ENCODE peak calls at places on chromosomes 12 and 14, in eight cellular contexts. P, X, G, U, N, D, T and J are unnamed samples.

GRCh38 chr14:65594153-65594881 is 181.8 kb downstream of the FUT8 start:
- DNase-seq in X (peak), T (no peak), U (peak), N (no peak), P (no peak), G (no peak), D (no peak), J (no peak)

GRCh38 chr12:68675098-68675842 is 11.5 kb upstream of the NUP107 start:
- DNase-seq in D (no peak), U (peak), G (peak), P (no peak), N (no peak), X (peak), T (no peak), J (no peak)

GRCh38 chr14:51603495-51603894 is 48.2 kb upstream of the FRMD6 start:
- DNase-seq in X (no peak), U (no peak), N (no peak), P (no peak), D (no peak), G (no peak), T (no peak), J (no peak)

GRCh38 chr12:126784328-126784921 is 1482.5 kb upstream of the TMEM132C start:
- DNase-seq in G (peak), X (peak), P (no peak), D (peak), U (peak), N (no peak), T (no peak), J (no peak)

GRCh38 chr12:62640910-62641448 is 174.4 kb downstream of the MON2 start:
- DNase-seq in D (no peak), P (no peak), X (no peak), G (no peak), T (no peak), N (no peak), U (no peak), J (peak)

GRCh38 chr12:69070319-69071090 is 137.5 kb upstream of the CPM start:
- DNase-seq in D (peak), X (peak), N (no peak), P (peak), T (peak), U (peak), G (peak), J (peak)

GRCh38 chr12:107318554-107318803 is 225.1 kb upstream of the CRY1 start:
- DNase-seq in P (no peak), G (no peak), X (no peak), T (no peak), N (no peak), U (no peak), D (no peak), J (no peak)

GRCh38 chr12:9363145-9363544 is 154.9 kb upstream of the PZP start:
- DNase-seq in D (no peak), X (no peak), G (no peak), T (no peak), P (no peak), U (no peak), N (no peak), J (no peak)

GRCh38 chr14:61177279-61178225 is 103.6 kb downstream of the TMEM30B start:
- DNase-seq in G (peak), P (no peak), T (no peak), D (peak), U (no peak), N (no peak), X (no peak), J (no peak)

GRCh38 chr12:95218852-95219171 is 1.2 kb downstream of the VEZT start:
- DNase-seq in X (peak), T (no peak), D (no peak), G (peak), P (no peak), N (no peak), U (no peak), J (no peak)

GRCh38 chr14:71429900-71430299 is 502.3 kb upstream of the RGS6 start:
- DNase-seq in U (no peak), P (no peak), N (no peak), X (no peak), T (no peak), D (no peak), G (no peak), J (no peak)

GRCh38 chr12:116502989-116503496 is 56.1 kb upstream of the MAP1LC3B2 start:
- DNase-seq in N (no peak), X (no peak), T (no peak), U (peak), P (no peak), G (no peak), D (no peak), J (no peak)

GRCh38 chr12:10194160-10194559 is 15.3 kb downstream of the TMEM52B start:
- DNase-seq in X (no peak), P (no peak), D (no peak), G (no peak), U (no peak), N (no peak), T (no peak), J (no peak)

GRCh38 chr12:117904051-117904450 is 64.7 kb downstream of the KSR2 start:
- DNase-seq in U (no peak), G (no peak), N (no peak), P (no peak), T (no peak), D (no peak), X (no peak), J (no peak)

GRCh38 chr14:95069018-95069417 is 88.3 kb downstream of the DICER1 start:
- DNase-seq in G (no peak), X (no peak), P (no peak), N (no peak), T (no peak), U (no peak), D (no peak), J (no peak)

GRCh38 chr12:11716794-11717532 is 67.5 kb downstream of the ETV6 start:
- DNase-seq in P (no peak), N (no peak), X (peak), D (no peak), T (no peak), G (no peak), U (no peak), J (no peak)

GRCh38 chr12:12436831-12437345 is 80.0 kb downstream of the BORCS5 start:
- DNase-seq in T (no peak), D (no peak), G (no peak), P (no peak), U (no peak), N (no peak), X (no peak), J (no peak)

GRCh38 chr12:111276189-111276588 is 92.7 kb downstream of the PHETA1 start:
- DNase-seq in U (no peak), D (no peak), X (no peak), T (no peak), P (no peak), G (no peak), N (no peak), J (no peak)

GRCh38 chr14:67938046-67938445 is 118.5 kb downstream of the RAD51B start:
- DNase-seq in G (peak), T (no peak), U (no peak), X (no peak), N (no peak), D (no peak), P (no peak), J (no peak)

GRCh38 chr14:52923902-52924575 is 26.8 kb downstream of the FERMT2 start:
- DNase-seq in P (no peak), T (no peak), N (no peak), U (no peak), X (no peak), D (no peak), G (peak), J (no peak)

GRCh38 chr12:93111791-93112208 is 182.7 kb upstream of the EEA1 start:
- DNase-seq in N (no peak), X (no peak), D (no peak), G (no peak), U (no peak), P (no peak), T (no peak), J (no peak)

GRCh38 chr12:31105668-31106067 is 32.0 kb downstream of the DDX11 start:
- DNase-seq in N (no peak), G (no peak), T (no peak), U (no peak), X (no peak), D (no peak), P (no peak), J (no peak)

GRCh38 chr12:52344111-52344510 is 22.9 kb upstream of the KRT83 start:
- DNase-seq in N (no peak), X (no peak), T (no peak), D (no peak), G (no peak), P (no peak), U (no peak), J (no peak)

GRCh38 chr14:60867503-60868172 is 113.2 kb downstream of the TRMT5 start:
- DNase-seq in X (no peak), T (no peak), U (no peak), P (no peak), D (no peak), G (no peak), N (no peak), J (no peak)

DNA sequence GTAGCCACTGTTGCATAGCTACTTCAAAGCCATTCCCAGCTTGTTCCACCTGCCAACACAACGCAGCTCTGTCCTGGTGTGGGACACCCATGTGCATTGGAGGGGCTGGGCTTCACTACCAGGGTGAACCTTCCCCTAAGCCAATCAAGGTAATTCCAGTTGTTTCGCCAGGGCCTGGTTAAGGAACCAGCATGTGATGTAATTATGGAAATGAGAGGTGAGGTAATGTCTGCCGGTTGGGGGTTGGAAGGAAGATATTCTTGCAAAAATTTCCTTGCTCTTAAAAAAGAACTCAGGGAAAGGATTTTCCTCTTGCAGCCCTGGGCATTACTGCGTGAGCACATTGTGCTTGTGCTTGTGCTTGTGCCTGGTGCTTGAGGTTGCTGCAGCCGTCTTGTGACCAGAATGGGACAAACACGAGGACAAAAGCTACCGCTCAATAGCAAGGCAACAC is 14.9 kb downstream of the TUBA1C start:
- DNase-seq in T (no peak), D (no peak), P (no peak), X (peak), U (no peak), N (no peak), G (peak), J (no peak)
- TF ChIP-seq POLR2AphosphoS5 in T (no peak), D (no peak), P (no peak), X (no peak), U (no peak), N (no peak), G (no peak), J (no peak)

GRCh38 chr12:64608901-64609542 is 1.3 kb upstream of the RASSF3 start:
- DNase-seq in D (peak), N (no peak), T (peak), P (no peak), G (peak), X (peak), U (no peak), J (peak)
- TF ChIP-seq POLR2AphosphoS5 in D (peak), N (no peak), T (no peak), P (no peak), G (peak), X (peak), U (no peak), J (peak)

GRCh38 chr12:124700810-124701594 is 133.6 kb upstream of the NCOR2 start:
- DNase-seq in U (peak), G (peak), P (no peak), T (no peak), D (no peak), X (no peak), N (no peak), J (no peak)

GRCh38 chr12:124704619-124705018 is 137.2 kb upstream of the NCOR2 start:
- DNase-seq in G (no peak), N (no peak), D (no peak), X (no peak), U (no peak), T (no peak), P (no peak), J (no peak)

GRCh38 chr12:124705545-124706138 is 138.2 kb upstream of the NCOR2 start:
- DNase-seq in U (no peak), P (no peak), G (no peak), N (no peak), T (no peak), D (no peak), X (no peak), J (no peak)

GRCh38 chr12:124702736-124703135 is 135.3 kb upstream of the NCOR2 start:
- DNase-seq in N (no peak), T (no peak), P (no peak), U (no peak), X (no peak), G (no peak), D (no peak), J (no peak)

GRCh38 chr12:124703852-124704251 is 136.4 kb upstream of the NCOR2 start:
- DNase-seq in P (no peak), N (no peak), G (no peak), U (no peak), D (no peak), X (no peak), T (no peak), J (no peak)
- TF ChIP-seq POLR2AphosphoS5 in P (no peak), N (no peak), G (no peak), U (no peak), D (no peak), X (no peak), T (no peak), J (no peak)

DNA sequence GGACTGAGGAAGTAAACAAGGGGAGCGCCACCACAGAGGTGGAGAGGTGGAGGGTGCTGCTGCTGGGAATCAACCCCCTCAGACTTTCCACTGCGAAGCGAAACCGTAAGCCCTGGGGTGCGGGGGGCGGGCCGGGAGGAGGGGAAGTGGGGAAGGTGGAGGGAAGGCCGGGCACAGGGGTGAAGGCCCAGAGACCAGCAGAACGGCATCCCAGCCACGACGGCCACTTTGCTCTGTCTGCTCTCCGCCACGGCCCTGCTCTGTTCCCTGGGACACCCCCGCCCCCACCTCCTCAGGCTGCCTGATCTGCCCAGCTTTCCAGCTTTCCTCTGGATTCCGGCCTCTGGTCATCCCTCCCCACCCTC is at the start of gene LAG3:
- DNase-seq in T (no peak), U (no peak), N (no peak), X (peak), G (no peak), P (no peak), D (no peak), J (no peak)
- TF ChIP-seq POLR2AphosphoS5 in T (no peak), U (no peak), N (no peak), X (no peak), G (no peak), P (no peak), D (no peak), J (no peak)

DNA sequence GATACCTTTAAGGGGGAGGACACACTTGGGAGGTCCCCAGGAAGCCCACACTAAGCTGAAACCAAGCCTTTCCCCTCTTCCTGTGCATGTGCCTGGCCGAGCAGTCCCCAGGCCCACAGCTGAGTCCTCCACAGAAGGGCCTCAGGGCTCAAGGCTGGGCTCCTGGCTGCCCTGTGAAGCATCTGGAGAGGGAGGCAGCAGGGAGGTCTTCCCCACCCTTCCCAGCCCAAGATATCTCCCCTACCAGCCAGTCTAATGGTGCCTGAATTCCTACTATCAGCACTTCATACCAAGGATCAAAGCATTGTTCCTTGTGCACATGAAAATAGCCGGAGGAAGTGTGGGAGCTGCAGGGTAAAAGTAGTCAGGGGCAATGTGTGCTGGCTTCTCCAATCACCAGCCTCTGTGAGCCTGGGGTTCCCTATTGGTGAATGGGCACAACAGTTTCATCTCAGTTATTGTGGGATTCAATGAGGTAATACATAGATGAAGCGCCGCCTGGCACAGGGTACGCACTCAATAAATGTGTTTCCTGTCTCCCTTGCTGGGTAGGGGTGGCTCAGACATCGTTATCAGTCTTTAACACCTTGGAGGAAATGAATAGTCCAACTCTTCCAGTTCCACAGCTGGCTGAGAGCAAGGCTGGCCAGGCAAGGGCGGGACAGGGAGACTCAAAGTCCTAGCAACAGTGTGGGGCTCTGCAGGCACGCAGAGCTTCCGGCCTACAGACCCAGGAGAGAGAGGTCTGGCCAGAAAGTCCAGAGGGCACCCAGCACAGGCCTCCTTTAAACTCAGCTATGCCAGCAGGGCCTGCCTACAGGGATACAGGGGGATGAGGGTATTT is 39.1 kb upstream of the PNMA1 start:
- DNase-seq in U (peak), T (no peak), P (peak), N (no peak), D (no peak), X (peak), G (no peak), J (no peak)
- TF ChIP-seq POLR2AphosphoS5 in U (peak), T (no peak), P (peak), N (peak), D (no peak), X (peak), G (no peak), J (no peak)

DNA sequence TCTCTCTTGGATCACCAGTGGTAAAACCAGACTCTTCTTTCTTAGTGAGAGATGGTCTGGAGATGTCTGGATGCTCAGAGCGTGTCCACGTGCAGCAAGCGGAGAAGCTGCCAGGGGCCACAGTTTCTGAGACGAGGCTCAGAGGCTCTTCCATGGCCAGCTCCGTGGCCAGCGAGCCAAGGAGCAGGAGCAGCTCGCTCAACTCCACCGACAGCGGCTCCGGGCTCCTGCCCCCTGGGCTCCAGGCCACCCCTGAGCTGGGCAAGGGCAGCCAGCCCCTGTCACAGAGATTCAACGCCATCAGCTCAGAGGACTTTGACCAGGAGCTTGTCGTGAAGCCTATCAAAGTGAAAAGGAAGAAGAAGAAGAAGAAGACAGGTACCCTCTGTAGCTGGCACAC is 69.0 kb downstream of the TECPR2 start:
- DNase-seq in G (no peak), P (no peak), U (no peak), T (no peak), D (no peak), N (no peak), X (no peak), J (no peak)
- TF ChIP-seq POLR2AphosphoS5 in G (no peak), P (no peak), U (no peak), T (no peak), D (no peak), N (no peak), X (no peak), J (no peak)

DNA sequence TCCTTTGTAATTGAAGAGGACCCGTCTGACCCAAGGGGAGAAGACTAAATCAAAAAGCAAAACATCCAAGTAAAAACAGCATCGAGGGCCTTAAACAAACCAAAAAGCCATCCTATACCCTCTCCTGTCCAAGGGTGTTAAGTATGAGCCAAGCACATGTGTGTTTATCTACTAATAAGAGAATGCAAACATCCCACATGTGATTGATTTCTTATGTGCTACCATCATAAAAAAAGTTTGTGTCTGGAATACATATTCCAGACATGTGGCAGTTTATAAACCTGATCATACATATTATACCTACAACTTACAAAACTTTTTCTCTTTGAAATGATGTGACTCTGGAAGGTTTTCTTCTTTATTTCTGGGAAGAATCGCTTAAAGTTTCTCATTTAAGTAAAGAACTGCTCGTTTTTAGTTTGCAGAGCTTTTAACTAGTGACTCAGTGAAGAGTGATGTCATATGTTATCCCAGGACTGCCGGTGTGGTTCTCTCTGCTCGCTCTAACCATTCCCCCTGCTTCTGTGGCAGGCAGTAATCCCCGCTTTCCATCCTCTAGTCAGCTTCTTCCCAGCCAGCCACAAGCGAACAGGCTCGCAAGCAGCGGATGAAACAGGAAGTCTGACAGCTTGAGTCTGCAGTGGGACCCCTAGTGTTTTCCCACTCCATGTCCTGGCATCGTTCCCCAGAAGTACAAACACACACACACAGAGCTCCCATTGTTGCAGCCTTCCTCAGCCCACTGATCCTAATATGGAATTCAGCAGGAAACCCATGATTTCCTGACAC is 431 bp upstream of the RHOJ start:
- DNase-seq in U (peak), X (peak), T (peak), G (peak), D (no peak), N (peak), P (peak), J (no peak)
- TF ChIP-seq POLR2AphosphoS5 in U (peak), X (peak), T (no peak), G (no peak), D (no peak), N (peak), P (peak), J (no peak)

GRCh38 chr12:1329784-1330474 is 264.5 kb downstream of the FBXL14 start:
- DNase-seq in P (no peak), D (no peak), N (no peak), G (no peak), U (no peak), X (no peak), T (no peak), J (no peak)

GRCh38 chr12:1328385-1328784 is 266.0 kb downstream of the FBXL14 start:
- DNase-seq in N (no peak), X (peak), P (no peak), U (no peak), G (no peak), T (no peak), D (no peak), J (no peak)

GRCh38 chr12:1330475-1330827 is 263.9 kb downstream of the FBXL14 start:
- DNase-seq in P (no peak), X (no peak), N (no peak), D (no peak), T (no peak), G (no peak), U (no peak), J (no peak)

DNA sequence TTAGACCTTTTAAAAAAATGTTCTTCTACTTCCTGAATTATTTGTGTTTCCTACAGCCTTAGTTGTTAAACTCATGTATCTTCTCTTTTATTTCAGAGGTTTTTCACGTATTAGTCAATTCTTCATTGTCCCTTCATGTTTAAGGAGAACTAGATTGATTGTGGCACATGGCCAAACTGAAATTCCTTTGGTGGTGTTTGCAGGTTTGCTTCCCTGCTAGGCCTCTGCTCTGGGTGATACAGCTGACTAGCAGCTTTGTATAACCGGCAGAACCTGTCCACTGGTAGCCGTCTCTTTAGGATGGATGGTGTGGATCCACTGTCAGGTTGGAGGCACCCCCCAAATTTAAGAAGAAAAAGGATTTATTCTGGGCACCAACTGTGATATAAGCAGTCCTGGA is 262.1 kb downstream of the FBXL14 start:
- DNase-seq in T (no peak), X (peak), P (no peak), G (no peak), N (no peak), U (peak), D (peak), J (no peak)
- TF ChIP-seq POLR2AphosphoS5 in T (no peak), X (no peak), P (no peak), G (no peak), N (no peak), U (no peak), D (no peak), J (no peak)